ENCODE peak calls at places on chromosomes 3 and 15, in six cellular contexts. One of them, this sample, is unnamed. For H3K36me3, the result is how much of the 10 kb centered on the place peaks cover.

GRCh38 chr3:160399347-160400047 is at the start of gene SMC4:
- DNase-seq in H1: peak
- DNase-seq in mesenchymal stem cell: peak
- DNase-seq in mesendoderm: peak
- DNase-seq in neuronal stem cell: peak
- DNase-seq in trophoblast cell: peak
- DNase-seq in this sample: peak

GRCh38 chr3:121658716-121659435 is 1.8 kb downstream of the HCLS1 start:
- DNase-seq in neuronal stem cell: no peak
- DNase-seq in H1: no peak
- DNase-seq in mesenchymal stem cell: no peak
- DNase-seq in trophoblast cell: no peak
- DNase-seq in mesendoderm: no peak
- DNase-seq in this sample: no peak

GRCh38 chr3:37627951-37628620 is 233.6 kb upstream of the CTDSPL start:
- DNase-seq in mesenchymal stem cell: no peak
- DNase-seq in neuronal stem cell: no peak
- DNase-seq in H1: no peak
- DNase-seq in trophoblast cell: no peak
- DNase-seq in mesendoderm: no peak
- DNase-seq in this sample: no peak

GRCh38 chr3:83835040-83835439 is 1123.7 kb upstream of the CADM2 start:
- DNase-seq in mesendoderm: no peak
- DNase-seq in H1: no peak
- DNase-seq in trophoblast cell: no peak
- DNase-seq in mesenchymal stem cell: no peak
- DNase-seq in neuronal stem cell: no peak
- DNase-seq in this sample: no peak

GRCh38 chr3:71166839-71167238 is 416.7 kb downstream of the FOXP1 start:
- DNase-seq in trophoblast cell: peak
- DNase-seq in H1: no peak
- DNase-seq in mesendoderm: no peak
- DNase-seq in neuronal stem cell: no peak
- DNase-seq in mesenchymal stem cell: peak
- DNase-seq in this sample: no peak

GRCh38 chr3:195823998-195824397 is 12.3 kb upstream of the MUC4 start:
- DNase-seq in mesenchymal stem cell: no peak
- DNase-seq in mesendoderm: no peak
- DNase-seq in trophoblast cell: peak
- DNase-seq in H1: no peak
- DNase-seq in neuronal stem cell: no peak
- DNase-seq in this sample: no peak

GRCh38 chr15:32844118-32844711 is 126.4 kb downstream of the GREM1 start:
- DNase-seq in trophoblast cell: peak
- DNase-seq in H1: no peak
- DNase-seq in neuronal stem cell: no peak
- DNase-seq in mesendoderm: peak
- DNase-seq in mesenchymal stem cell: peak
- DNase-seq in this sample: peak

GRCh38 chr15:32106401-32107381 is 76.4 kb downstream of the CHRNA7 start:
- DNase-seq in neuronal stem cell: no peak
- DNase-seq in trophoblast cell: no peak
- DNase-seq in mesenchymal stem cell: no peak
- DNase-seq in mesendoderm: no peak
- DNase-seq in H1: no peak
- DNase-seq in this sample: no peak

GRCh38 chr3:8621872-8622271 is 22.7 kb downstream of the SSUH2 start:
- DNase-seq in neuronal stem cell: no peak
- DNase-seq in mesenchymal stem cell: peak
- DNase-seq in H1: no peak
- DNase-seq in mesendoderm: no peak
- DNase-seq in trophoblast cell: peak
- DNase-seq in this sample: peak

GRCh38 chr3:59451041-59451763 is 401.4 kb upstream of the CFAP20DC start:
- DNase-seq in neuronal stem cell: no peak
- DNase-seq in H1: no peak
- DNase-seq in trophoblast cell: peak
- DNase-seq in mesenchymal stem cell: peak
- DNase-seq in mesendoderm: peak
- DNase-seq in this sample: no peak

GRCh38 chr15:43317566-43318184 is 12.7 kb downstream of the LCMT2 start:
- DNase-seq in mesenchymal stem cell: no peak
- DNase-seq in trophoblast cell: no peak
- DNase-seq in mesendoderm: no peak
- DNase-seq in H1: no peak
- DNase-seq in neuronal stem cell: no peak
- DNase-seq in this sample: no peak

GRCh38 chr3:185654758-185655145 is 68.7 kb downstream of the SENP2 start:
- DNase-seq in trophoblast cell: peak
- DNase-seq in mesendoderm: no peak
- DNase-seq in neuronal stem cell: no peak
- DNase-seq in H1: no peak
- DNase-seq in mesenchymal stem cell: no peak
- DNase-seq in this sample: no peak

GRCh38 chr3:185649414-185649813 is 63.3 kb downstream of the SENP2 start:
- DNase-seq in trophoblast cell: no peak
- DNase-seq in neuronal stem cell: no peak
- DNase-seq in mesendoderm: no peak
- DNase-seq in H1: no peak
- DNase-seq in mesenchymal stem cell: peak
- DNase-seq in this sample: no peak

GRCh38 chr3:185648396-185648795 is 62.3 kb downstream of the SENP2 start:
- DNase-seq in mesenchymal stem cell: no peak
- DNase-seq in mesendoderm: no peak
- DNase-seq in trophoblast cell: no peak
- DNase-seq in neuronal stem cell: no peak
- DNase-seq in H1: no peak
- DNase-seq in this sample: no peak

GRCh38 chr3:185653949-185654757 is 68.1 kb downstream of the SENP2 start:
- DNase-seq in neuronal stem cell: no peak
- DNase-seq in H1: no peak
- DNase-seq in mesendoderm: no peak
- DNase-seq in mesenchymal stem cell: no peak
- DNase-seq in trophoblast cell: peak
- DNase-seq in this sample: no peak

GRCh38 chr3:185651971-185652370 is 65.9 kb downstream of the SENP2 start:
- DNase-seq in H1: no peak
- DNase-seq in neuronal stem cell: no peak
- DNase-seq in mesenchymal stem cell: no peak
- DNase-seq in trophoblast cell: no peak
- DNase-seq in mesendoderm: no peak
- DNase-seq in this sample: no peak
- H3K36me3 ChIP-seq in H1: half or more
- H3K36me3 ChIP-seq in neuronal stem cell: half or more
- H3K36me3 ChIP-seq in mesenchymal stem cell: half or more
- H3K36me3 ChIP-seq in trophoblast cell: half or more
- H3K36me3 ChIP-seq in mesendoderm: under half
- H3K36me3 ChIP-seq in this sample: half or more

GRCh38 chr15:64636101-64636500 is 139.3 kb downstream of the RBPMS2 start:
- DNase-seq in mesenchymal stem cell: peak
- DNase-seq in mesendoderm: peak
- DNase-seq in neuronal stem cell: peak
- DNase-seq in trophoblast cell: no peak
- DNase-seq in H1: no peak
- DNase-seq in this sample: no peak

GRCh38 chr15:64634020-64634419 is 141.4 kb downstream of the RBPMS2 start:
- DNase-seq in mesenchymal stem cell: peak
- DNase-seq in mesendoderm: peak
- DNase-seq in H1: no peak
- DNase-seq in trophoblast cell: no peak
- DNase-seq in neuronal stem cell: peak
- DNase-seq in this sample: no peak

GRCh38 chr15:64634576-64635485 is 140.6 kb downstream of the RBPMS2 start:
- DNase-seq in H1: peak
- DNase-seq in mesendoderm: peak
- DNase-seq in neuronal stem cell: peak
- DNase-seq in mesenchymal stem cell: peak
- DNase-seq in trophoblast cell: no peak
- DNase-seq in this sample: no peak

GRCh38 chr15:64636541-64636940 is 138.8 kb downstream of the RBPMS2 start:
- DNase-seq in H1: no peak
- DNase-seq in mesendoderm: no peak
- DNase-seq in mesenchymal stem cell: peak
- DNase-seq in trophoblast cell: peak
- DNase-seq in neuronal stem cell: no peak
- DNase-seq in this sample: no peak

GRCh38 chr15:64635486-64635815 is 139.9 kb downstream of the RBPMS2 start:
- DNase-seq in mesendoderm: peak
- DNase-seq in mesenchymal stem cell: peak
- DNase-seq in H1: no peak
- DNase-seq in neuronal stem cell: peak
- DNase-seq in trophoblast cell: peak
- DNase-seq in this sample: peak
- H3K4ac ChIP-seq in mesendoderm: no peak
- H3K4ac ChIP-seq in mesenchymal stem cell: no peak
- H3K4ac ChIP-seq in H1: no peak
- H3K4ac ChIP-seq in neuronal stem cell: no peak
- H3K4ac ChIP-seq in trophoblast cell: no peak
- H3K4ac ChIP-seq in this sample: no peak

DNA sequence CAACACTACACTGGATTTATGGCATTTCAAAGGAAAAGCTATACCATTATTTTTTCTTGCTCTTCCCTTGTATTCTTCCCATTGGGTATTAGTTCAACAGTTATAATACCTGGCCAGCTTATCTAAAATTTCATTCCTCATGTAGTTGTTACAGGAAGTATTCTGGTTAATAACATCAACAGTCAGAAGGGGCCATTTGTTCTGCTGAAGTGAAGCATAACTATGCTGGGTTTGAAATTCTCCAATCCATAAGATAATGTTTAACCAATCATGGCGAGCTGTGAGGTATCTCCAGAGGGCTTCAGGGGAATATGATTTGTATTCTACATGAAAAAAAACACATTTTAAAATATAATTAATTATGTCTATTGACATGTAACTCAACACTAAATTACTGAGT is 43.4 kb downstream of the SPG11 start:
- DNase-seq in trophoblast cell: no peak
- DNase-seq in mesendoderm: no peak
- DNase-seq in mesenchymal stem cell: no peak
- DNase-seq in H1: no peak
- DNase-seq in neuronal stem cell: no peak
- DNase-seq in this sample: no peak
- H3K36me3 ChIP-seq in trophoblast cell: under half
- H3K36me3 ChIP-seq in mesendoderm: under half
- H3K36me3 ChIP-seq in mesenchymal stem cell: half or more
- H3K36me3 ChIP-seq in H1: under half
- H3K36me3 ChIP-seq in neuronal stem cell: under half
- H3K36me3 ChIP-seq in this sample: under half

GRCh38 chr3:49460956-49461355 is 9.1 kb upstream of the DAG1 start:
- DNase-seq in trophoblast cell: peak
- DNase-seq in H1: no peak
- DNase-seq in neuronal stem cell: no peak
- DNase-seq in mesenchymal stem cell: no peak
- DNase-seq in mesendoderm: no peak
- DNase-seq in this sample: no peak

GRCh38 chr3:49461443-49462171 is 8.5 kb upstream of the DAG1 start:
- DNase-seq in mesendoderm: peak
- DNase-seq in H1: peak
- DNase-seq in neuronal stem cell: no peak
- DNase-seq in trophoblast cell: peak
- DNase-seq in mesenchymal stem cell: peak
- DNase-seq in this sample: peak

GRCh38 chr3:49456417-49456816 is 13.7 kb upstream of the DAG1 start:
- DNase-seq in mesenchymal stem cell: no peak
- DNase-seq in H1: no peak
- DNase-seq in mesendoderm: peak
- DNase-seq in neuronal stem cell: no peak
- DNase-seq in trophoblast cell: peak
- DNase-seq in this sample: peak

GRCh38 chr3:49462222-49462621 is 7.8 kb upstream of the DAG1 start:
- DNase-seq in mesendoderm: peak
- DNase-seq in mesenchymal stem cell: peak
- DNase-seq in H1: no peak
- DNase-seq in trophoblast cell: peak
- DNase-seq in neuronal stem cell: no peak
- DNase-seq in this sample: peak

DNA sequence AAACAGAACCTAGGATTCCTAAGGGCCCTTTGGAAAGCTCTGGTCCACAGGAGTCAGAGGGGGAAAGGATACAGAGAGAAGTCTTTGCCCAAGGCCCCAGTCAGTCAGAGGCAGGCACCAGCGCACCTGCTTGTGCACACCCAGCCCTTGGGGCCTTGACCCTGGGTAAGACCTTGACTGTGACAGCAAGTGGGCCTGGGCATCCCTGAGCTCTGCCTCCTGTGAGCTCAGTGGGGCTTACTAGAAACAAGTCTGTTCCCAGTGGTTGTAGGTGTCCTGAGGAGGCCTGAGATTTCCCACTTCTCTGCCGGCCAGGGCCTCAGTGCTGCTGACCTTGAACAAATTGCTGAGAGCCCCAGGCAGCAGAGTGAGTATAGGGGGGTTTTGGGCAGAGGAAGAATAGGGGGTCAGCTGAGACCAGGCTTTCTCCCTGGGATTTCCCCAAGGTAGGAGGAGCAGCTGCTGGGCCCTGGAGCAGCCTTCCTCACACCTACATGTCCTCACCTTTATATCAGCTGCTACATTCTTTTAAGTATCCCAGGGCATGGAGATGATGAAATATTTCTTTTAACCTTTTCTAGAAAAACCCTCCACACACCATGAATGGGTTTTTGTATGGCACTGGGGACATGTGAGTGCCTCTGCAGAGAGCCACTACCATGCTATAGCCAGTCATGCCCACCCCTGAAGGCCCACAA is 9.7 kb upstream of the DAG1 start:
- DNase-seq in mesendoderm: peak
- DNase-seq in neuronal stem cell: no peak
- DNase-seq in mesenchymal stem cell: no peak
- DNase-seq in H1: no peak
- DNase-seq in trophoblast cell: peak
- DNase-seq in this sample: no peak
- H3K4ac ChIP-seq in mesendoderm: peak
- H3K4ac ChIP-seq in neuronal stem cell: peak
- H3K4ac ChIP-seq in mesenchymal stem cell: no peak
- H3K4ac ChIP-seq in H1: peak
- H3K4ac ChIP-seq in trophoblast cell: peak
- H3K4ac ChIP-seq in this sample: peak

DNA sequence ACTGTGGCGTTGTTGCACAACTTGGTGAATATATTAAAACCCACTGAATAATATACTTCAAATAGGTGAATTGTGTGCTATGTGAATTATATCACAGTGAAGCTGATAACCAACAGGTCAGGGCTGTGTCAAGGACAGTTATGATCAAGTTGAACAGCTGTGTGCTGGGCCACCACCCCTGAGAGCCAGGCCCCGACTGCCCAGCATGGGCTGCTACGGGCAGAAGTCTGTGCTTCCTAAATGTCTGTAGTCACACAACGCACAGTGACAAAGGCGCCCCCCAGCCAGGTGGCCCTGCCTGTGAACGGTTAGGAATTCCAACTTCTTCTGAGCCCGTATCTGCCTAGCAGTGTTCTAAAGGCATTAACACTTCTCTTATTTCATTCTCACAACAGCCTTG is 32.8 kb downstream of the TKT start:
- DNase-seq in H1: no peak
- DNase-seq in mesenchymal stem cell: no peak
- DNase-seq in mesendoderm: no peak
- DNase-seq in neuronal stem cell: no peak
- DNase-seq in trophoblast cell: peak
- DNase-seq in this sample: no peak
- H3K36me3 ChIP-seq in H1: under half
- H3K36me3 ChIP-seq in mesenchymal stem cell: half or more
- H3K36me3 ChIP-seq in mesendoderm: under half
- H3K36me3 ChIP-seq in neuronal stem cell: half or more
- H3K36me3 ChIP-seq in trophoblast cell: half or more
- H3K36me3 ChIP-seq in this sample: half or more

GRCh38 chr15:88987951-88988671 is 74.9 kb upstream of the MFGE8 start:
- DNase-seq in mesendoderm: peak
- DNase-seq in neuronal stem cell: no peak
- DNase-seq in mesenchymal stem cell: no peak
- DNase-seq in H1: no peak
- DNase-seq in trophoblast cell: no peak
- DNase-seq in this sample: peak
- H3K4ac ChIP-seq in mesendoderm: no peak
- H3K4ac ChIP-seq in neuronal stem cell: no peak
- H3K4ac ChIP-seq in mesenchymal stem cell: no peak
- H3K4ac ChIP-seq in H1: peak
- H3K4ac ChIP-seq in trophoblast cell: peak
- H3K4ac ChIP-seq in this sample: peak

This sample was measured in IMR-90.